ENCODE peak calls at places on chromosomes 7 and 10, in nine cellular contexts. S is GM20000, D is posterior vena cava, B is caudate nucleus, Q is NCI-H2081, A is psoas muscle, V is colonic mucosa, Z is neural crest cell, R is thyroid gland. G is an unnamed sample.

GRCh38 chr7:95608344-95609173 is 12.2 kb upstream of the PDK4 start:
- DNase-seq in B (peak), A (peak), D (peak), S (peak), V (peak), R (peak), Q (no peak), Z (peak), G (no peak)

GRCh38 chr7:92835140-92835850 is 1.1 kb downstream of the CDK6 start:
- DNase-seq in V (peak), S (peak), D (peak), A (peak), Z (peak), Q (no peak), R (peak), B (peak), G (no peak)

GRCh38 chr7:47783456-47784240 is 164.6 kb downstream of the PKD1L1 start:
- DNase-seq in Q (no peak), D (no peak), Z (no peak), V (no peak), R (no peak), A (no peak), B (no peak), S (no peak), G (no peak)

GRCh38 chr7:149005427-149006344 is 22.6 kb downstream of the PDIA4 start:
- DNase-seq in Q (peak), D (peak), Z (peak), S (peak), A (peak), V (peak), B (peak), R (peak), G (peak)

GRCh38 chr7:131723926-131724325 is 167.5 kb upstream of the PODXL start:
- DNase-seq in S (no peak), B (no peak), Q (no peak), V (no peak), D (no peak), A (no peak), R (no peak), Z (no peak), G (no peak)

GRCh38 chr10:34648507-34648906 is 166.6 kb downstream of the PARD3 start:
- DNase-seq in R (no peak), V (no peak), Q (no peak), Z (no peak), D (no peak), S (no peak), B (no peak), A (no peak), G (no peak)

GRCh38 chr7:87933953-87934698 is at the start of gene ADAM22:
- DNase-seq in R (peak), A (peak), V (peak), Z (peak), D (peak), S (peak), B (peak), Q (peak), G (peak)

GRCh38 chr10:76007206-76007605 is 575.8 kb downstream of the LRMDA start:
- DNase-seq in Q (no peak), S (no peak), B (no peak), Z (no peak), A (no peak), V (no peak), D (no peak), R (no peak), G (no peak)

GRCh38 chr7:110897538-110897937 is 193.4 kb upstream of the LRRN3 start:
- DNase-seq in R (no peak), B (no peak), Z (no peak), V (no peak), A (no peak), Q (no peak), S (no peak), D (no peak), G (no peak)

GRCh38 chr7:1706721-1707613 is 36.9 kb downstream of the ELFN1 start:
- DNase-seq in A (no peak), Z (no peak), D (peak), V (no peak), B (no peak), S (no peak), Q (no peak), R (no peak), G (no peak)

GRCh38 chr7:88111136-88111748 is 108.6 kb downstream of the SRI start:
- DNase-seq in Z (no peak), B (no peak), S (peak), D (no peak), R (no peak), A (no peak), Q (peak), V (no peak), G (no peak)

GRCh38 chr7:43572516-43573049 is 10.3 kb upstream of the STK17A start:
- DNase-seq in Z (no peak), A (no peak), D (no peak), S (no peak), V (no peak), R (no peak), B (no peak), Q (no peak), G (no peak)

GRCh38 chr7:50848203-50848602 is 65.5 kb upstream of the GRB10 start:
- DNase-seq in B (no peak), A (no peak), R (no peak), D (no peak), Z (no peak), V (no peak), S (no peak), Q (no peak), G (no peak)

GRCh38 chr7:10655031-10655430 is 318.6 kb upstream of the PHF14 start:
- DNase-seq in V (no peak), D (no peak), B (no peak), A (no peak), Z (no peak), Q (no peak), R (no peak), S (no peak), G (no peak)

G was measured in NCI-H1092.